ENCODE peak calls at places on chromosomes 2 and 18, in eight cellular contexts. L, Z, I, F, D, J, K and U are unnamed samples.

GRCh38 chr18:22171839-22172582 is 2.6 kb downstream of the GATA6 start:
- DNase-seq in Z (peak), I (no peak), L (no peak), K (no peak), D (no peak), J (no peak), F (no peak), U (no peak)

GRCh38 chr18:56321470-56321869 is 316.9 kb downstream of the TXNL1 start:
- DNase-seq in L (no peak), I (no peak), K (no peak), J (no peak), D (no peak), F (no peak), Z (peak), U (no peak)

GRCh38 chr2:109216332-109216731 is 87.3 kb downstream of the SH3RF3 start:
- DNase-seq in K (no peak), L (no peak), D (no peak), I (no peak), J (no peak), F (no peak), Z (no peak), U (no peak)

GRCh38 chr18:21599585-21600525 is 649 bp downstream of the ESCO1 start:
- DNase-seq in L (no peak), D (no peak), Z (peak), J (no peak), I (no peak), F (peak), K (peak), U (peak)

GRCh38 chr18:65206551-65207260 is 544.1 kb upstream of the CDH7 start:
- DNase-seq in F (no peak), D (no peak), J (no peak), I (no peak), Z (no peak), K (no peak), L (peak), U (no peak)

GRCh38 chr2:237213325-237214040 is 127.8 kb downstream of the COPS8 start:
- DNase-seq in D (no peak), K (no peak), I (no peak), L (peak), F (no peak), Z (peak), J (no peak), U (no peak)

GRCh38 chr2:193074933-193075332 is 880.2 kb upstream of the TMEFF2 start:
- DNase-seq in D (no peak), L (no peak), K (no peak), F (no peak), Z (no peak), J (no peak), I (no peak), U (no peak)

GRCh38 chr2:26542194-26542455 is 64.2 kb upstream of the OTOF start:
- DNase-seq in Z (no peak), K (no peak), F (peak), J (no peak), I (no peak), L (no peak), D (no peak), U (no peak)

GRCh38 chr2:240586198-240586918 is at the start of gene CAPN10:
- DNase-seq in Z (peak), L (peak), F (peak), J (peak), K (peak), I (peak), D (peak), U (peak)

GRCh38 chr2:151437630-151438029 is 27.9 kb downstream of the RIF1 start:
- DNase-seq in D (peak), F (no peak), K (no peak), L (no peak), I (peak), J (no peak), Z (no peak), U (no peak)

GRCh38 chr18:79733996-79734770 is 54.6 kb downstream of the CTDP1 start:
- DNase-seq in I (no peak), J (no peak), Z (peak), F (no peak), L (no peak), K (no peak), D (no peak), U (no peak)